ENCODE peak calls at places on chromosomes 6 and 20, in four cellular contexts. V is endodermal cell, J is spleen, D is left ventricle myocardium inferior. A is an unnamed sample.

GRCh38 chr6:18492957-18493356 is 105.8 kb downstream of the RNF144B start:
- DNase-seq in D (no peak), V (no peak), J (no peak), A (no peak)

GRCh38 chr6:129844118-129844891 is 16.8 kb downstream of the TMEM244 start:
- DNase-seq in J (no peak), D (no peak), V (peak; percentile 75), A (no peak)

GRCh38 chr6:111087871-111088667 is 766 bp downstream of the SLC16A10 start:
- DNase-seq in J (no peak), V (peak; percentile 79), D (peak; percentile 19), A (no peak)

GRCh38 chr6:84685983-84686584 is 78.3 kb downstream of the TBX18 start:
- DNase-seq in J (no peak), V (peak; percentile 63), D (no peak), A (no peak)

GRCh38 chr6:159969921-159970320 is 1.0 kb downstream of the IGF2R start:
- DNase-seq in J (no peak), D (no peak), V (peak; percentile 68), A (peak; percentile 65)

GRCh38 chr6:42177514-42178364 is 4.6 kb downstream of the GUCA1A start:
- DNase-seq in J (no peak), D (no peak), V (peak; percentile 93), A (no peak)

GRCh38 chr6:95596021-95596420 is 18.7 kb downstream of the MANEA start:
- DNase-seq in J (no peak), V (no peak), D (no peak), A (no peak)

GRCh38 chr20:60900581-60900980 is 351.5 kb upstream of the CDH4 start:
- DNase-seq in V (no peak), D (no peak), J (no peak), A (no peak)

GRCh38 chr6:99617131-99617530 is 10.5 kb downstream of the PRDM13 start:
- DNase-seq in J (no peak), D (no peak), V (no peak), A (no peak)

GRCh38 chr6:132354517-132355167 is 46.6 kb downstream of the MOXD1 start:
- DNase-seq in V (peak; percentile 50), J (peak; percentile 93), D (no peak), A (no peak)

GRCh38 chr6:21219241-21219640 is 374.3 kb upstream of the SOX4 start:
- DNase-seq in J (no peak), D (no peak), V (no peak), A (no peak)

GRCh38 chr20:46894971-46895905 is 595 bp downstream of the EYA2 start:
- DNase-seq in J (no peak), V (peak; percentile 74), D (no peak), A (peak; percentile 48)

GRCh38 chr6:34953084-34954025 is 64.3 kb downstream of the ANKS1A start:
- DNase-seq in V (no peak), J (no peak), D (no peak), A (no peak)

GRCh38 chr20:63014710-63015109 is 7.9 kb upstream of the BHLHE23 start:
- DNase-seq in D (no peak), J (no peak), V (peak; percentile 95), A (no peak)
- H3K4me3 ChIP-seq in D (no peak overlapping the region), J (no peak overlapping the region), V (no peak overlapping the region), A (no peak overlapping the region)

GRCh38 chr6:88964509-88964908 is 1.1 kb upstream of the RNGTT start:
- DNase-seq in D (no peak), V (no peak), J (no peak), A (no peak)
- H3K27ac ChIP-seq in D (peak overlapping the region; percentile 88), V (no peak overlapping the region), J (no peak overlapping the region), A (no peak overlapping the region)

GRCh38 chr6:139172151-139172550 is 37.3 kb downstream of the HECA start:
- DNase-seq in D (no peak), V (no peak), J (no peak), A (no peak)
- H3K4me3 ChIP-seq in D (no peak overlapping the region), V (no peak overlapping the region), J (no peak overlapping the region), A (no peak overlapping the region)

GRCh38 chr20:25173886-25174308 is 21.6 kb upstream of the ENTPD6 start:
- DNase-seq in V (no peak), D (no peak), J (no peak), A (no peak)

GRCh38 chr20:25176184-25176583 is 19.3 kb upstream of the ENTPD6 start:
- DNase-seq in J (no peak), D (no peak), V (no peak), A (no peak)

GRCh38 chr20:25177890-25178321 is 17.6 kb upstream of the ENTPD6 start:
- DNase-seq in V (no peak), D (no peak), J (no peak), A (no peak)

GRCh38 chr20:25179439-25180089 is 15.9 kb upstream of the ENTPD6 start:
- DNase-seq in V (no peak), D (no peak), J (no peak), A (no peak)

DNA sequence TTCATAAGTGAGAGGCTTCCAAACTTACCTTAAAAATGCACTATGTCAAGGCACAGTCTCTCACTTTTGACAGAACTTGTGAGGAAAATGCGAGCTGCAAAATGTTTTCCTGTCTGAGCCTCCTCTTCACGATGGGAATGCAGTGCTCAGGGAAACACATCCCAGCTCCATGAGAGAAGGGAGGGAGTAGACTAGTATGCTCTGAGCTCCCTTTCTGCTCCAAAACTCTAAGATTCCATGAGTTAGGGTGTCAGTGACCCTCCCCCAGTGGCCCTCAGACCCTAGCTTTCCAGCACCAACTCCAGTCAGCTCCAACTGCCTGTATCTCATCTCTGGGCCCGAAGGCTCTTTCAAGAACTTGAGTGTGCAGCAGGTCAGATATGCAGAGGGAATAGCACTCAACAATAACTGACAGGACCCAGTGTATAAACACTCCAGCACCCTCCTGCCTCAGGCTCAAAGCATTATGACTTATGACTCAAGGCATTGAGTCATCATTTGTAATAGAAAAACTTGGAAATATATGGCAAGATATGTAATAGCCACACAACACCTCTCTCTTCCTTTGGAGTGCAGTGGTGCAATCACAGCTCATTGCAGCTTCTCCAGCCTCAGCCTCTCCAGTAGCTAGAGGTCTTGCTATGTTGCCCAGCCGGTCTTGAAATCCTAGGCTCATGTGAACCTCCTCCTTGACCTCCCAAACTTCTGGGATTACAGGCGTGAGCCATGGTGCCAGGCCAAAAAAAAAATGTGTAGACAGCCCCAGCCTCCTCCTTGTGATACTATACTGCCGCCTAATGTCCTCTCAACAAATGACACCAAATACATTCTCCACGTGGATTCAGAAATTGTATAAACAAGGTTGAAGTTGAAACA is 16.7 kb upstream of the ENTPD6 start:
- DNase-seq in D (no peak), J (no peak), V (peak; percentile 47), A (peak; percentile 54)
- H3K27ac ChIP-seq in D (no peak overlapping the region), J (no peak overlapping the region), V (no peak overlapping the region), A (no peak overlapping the region)

GRCh38 chr20:31870703-31871601 is 518 bp downstream of the TTLL9 start:
- DNase-seq in V (peak; percentile 58), J (no peak), D (no peak), A (no peak)
- H3K4me3 ChIP-seq in V (peak overlapping the region; percentile 83), J (peak overlapping the region; percentile 48), D (peak overlapping the region; percentile 76), A (peak overlapping the region; percentile 90)